ENCODE peak calls at places on chromosomes 6 and 20, in five cellular contexts. Z, L, D, Y and F are unnamed samples.

GRCh38 chr6:129164032-129164431 is 281.1 kb downstream of the LAMA2 start:
- DNase-seq in Y (no peak), L (no peak), Z (no peak), D (no peak), F (no peak)

GRCh38 chr6:13725570-13725969 is 13.9 kb upstream of the RANBP9 start:
- DNase-seq in L (peak), D (no peak), Z (no peak), Y (no peak), F (peak)

GRCh38 chr20:54356726-54357235 is 118.6 kb upstream of the DOK5 start:
- DNase-seq in Z (no peak), Y (no peak), D (no peak), L (no peak), F (no peak)

GRCh38 chr6:160520043-160520904 is 143.8 kb downstream of the LPA start:
- DNase-seq in D (peak), Z (peak), L (peak), Y (peak), F (peak)

GRCh38 chr20:51425347-51426106 is 117.0 kb downstream of the NFATC2 start:
- DNase-seq in L (no peak), Y (no peak), D (peak), Z (no peak), F (no peak)

GRCh38 chr6:168231393-168231957 is 88.1 kb downstream of the DACT2 start:
- DNase-seq in Y (no peak), Z (no peak), D (no peak), L (no peak), F (no peak)

GRCh38 chr6:125285353-125285752 is 16.4 kb downstream of the HDDC2 start:
- DNase-seq in Y (no peak), Z (no peak), L (no peak), D (no peak), F (no peak)

GRCh38 chr20:53888510-53888909 is 181.9 kb downstream of the BCAS1 start:
- DNase-seq in Y (no peak), L (no peak), D (no peak), Z (no peak), F (no peak)

GRCh38 chr6:42742116-42742894 is 3.6 kb downstream of the TBCC start:
- DNase-seq in L (no peak), Y (peak), D (no peak), Z (no peak), F (peak)

GRCh38 chr6:108039681-108040080 is 34.9 kb downstream of the OSTM1 start:
- DNase-seq in Y (no peak), Z (no peak), L (no peak), D (no peak), F (no peak)

GRCh38 chr6:23175391-23175790 is 606.0 kb downstream of the HDGFL1 start:
- DNase-seq in Y (no peak), L (no peak), Z (no peak), D (no peak), F (no peak)

GRCh38 chr6:56642366-56643261 is at the start of gene DST:
- DNase-seq in L (no peak), Y (peak), D (no peak), Z (no peak), F (peak)

GRCh38 chr6:43746071-43746470 is 23.9 kb upstream of the VEGFA start:
- DNase-seq in Y (no peak), L (no peak), Z (no peak), D (no peak), F (no peak)

GRCh38 chr20:10536531-10536930 is 101.4 kb downstream of the SLX4IP start:
- DNase-seq in Y (no peak), L (peak), Z (no peak), D (no peak), F (no peak)

GRCh38 chr6:109864050-109864449 is 114.1 kb upstream of the GPR6 start:
- DNase-seq in Y (no peak), Z (no peak), L (no peak), D (no peak), F (no peak)

GRCh38 chr6:48825501-48826317 is 637.3 kb downstream of the MMUT start:
- DNase-seq in Y (no peak), Z (no peak), L (no peak), D (no peak), F (no peak)

GRCh38 chr20:14830466-14830865 is 493.1 kb upstream of the FLRT3 start:
- DNase-seq in Z (no peak), L (no peak), D (no peak), Y (no peak), F (no peak)

GRCh38 chr20:37516697-37517370 is 4.2 kb upstream of the NNAT start:
- DNase-seq in Z (no peak), D (no peak), Y (peak), L (no peak), F (no peak)

GRCh38 chr20:59848182-59848581 is 85.3 kb downstream of the SYCP2 start:
- DNase-seq in D (no peak), L (no peak), Y (no peak), Z (no peak), F (no peak)

GRCh38 chr20:15191082-15191723 is 853.8 kb upstream of the FLRT3 start:
- DNase-seq in Y (no peak), D (no peak), Z (no peak), L (no peak), F (no peak)

GRCh38 chr6:100998111-100998510 is 117.0 kb upstream of the ASCC3 start:
- DNase-seq in Y (no peak), L (no peak), Z (no peak), D (no peak), F (peak)

GRCh38 chr20:10921491-10922010 is 247.8 kb upstream of the JAG1 start:
- DNase-seq in L (no peak), Y (no peak), D (no peak), Z (no peak), F (peak)

GRCh38 chr20:46683620-46683938 is 5.7 kb downstream of the TP53RK start:
- DNase-seq in L (no peak), D (no peak), Z (no peak), Y (no peak), F (no peak)

GRCh38 chr6:90217621-90218496 is 78.8 kb downstream of the BACH2 start:
- DNase-seq in L (peak), Y (no peak), D (peak), Z (no peak), F (no peak)

GRCh38 chr6:132198040-132198439 is 203.2 kb downstream of the MOXD1 start:
- DNase-seq in L (no peak), Y (no peak), Z (no peak), D (no peak), F (no peak)

GRCh38 chr20:45408646-45409213 is 641 bp downstream of the DBNDD2 start:
- DNase-seq in Y (no peak), Z (peak), L (no peak), D (no peak), F (no peak)

GRCh38 chr6:121436966-121437756 is 1.7 kb downstream of the GJA1 start:
- DNase-seq in D (peak), L (peak), Z (peak), Y (peak), F (peak)

GRCh38 chr6:2977290-2977689 is 5.9 kb upstream of the SERPINB6 start:
- DNase-seq in L (no peak), D (no peak), Z (no peak), Y (no peak), F (no peak)

GRCh38 chr20:37734228-37734980 is 40.6 kb downstream of the CTNNBL1 start:
- DNase-seq in L (no peak), Y (no peak), D (no peak), Z (no peak), F (no peak)

GRCh38 chr6:168851460-168852103 is 402.1 kb downstream of the THBS2 start:
- DNase-seq in Y (no peak), L (no peak), Z (no peak), D (no peak), F (no peak)

GRCh38 chr6:116036885-116037284 is 23.8 kb downstream of the FRK start:
- DNase-seq in D (no peak), Z (no peak), Y (no peak), L (no peak), F (no peak)

DNA sequence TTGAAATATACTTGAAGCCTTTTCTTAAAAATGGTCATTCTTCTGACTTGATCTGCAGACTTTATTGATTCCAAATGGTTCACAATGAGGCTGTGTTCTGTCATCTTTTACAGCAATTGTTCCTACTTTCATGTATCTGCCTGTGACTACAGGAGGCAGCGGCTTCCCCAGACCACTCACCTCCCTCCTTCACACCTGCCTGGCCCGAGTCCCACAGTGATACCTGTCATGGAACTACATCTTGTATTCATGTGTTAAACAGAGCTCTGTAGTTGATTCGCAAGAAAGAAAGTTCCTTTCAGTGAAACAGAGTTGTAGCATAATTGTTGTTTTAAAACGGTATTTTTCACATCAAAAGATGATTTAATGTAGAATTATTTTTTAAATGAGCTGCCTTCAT is 673.5 kb upstream of the AGPAT4 start:
- DNase-seq in Y (no peak), Z (no peak), D (no peak), L (no peak), F (no peak)
- TF ChIP-seq CTCF in Y (no peak), Z (no peak), D (no peak), L (no peak), F (no peak)

DNA sequence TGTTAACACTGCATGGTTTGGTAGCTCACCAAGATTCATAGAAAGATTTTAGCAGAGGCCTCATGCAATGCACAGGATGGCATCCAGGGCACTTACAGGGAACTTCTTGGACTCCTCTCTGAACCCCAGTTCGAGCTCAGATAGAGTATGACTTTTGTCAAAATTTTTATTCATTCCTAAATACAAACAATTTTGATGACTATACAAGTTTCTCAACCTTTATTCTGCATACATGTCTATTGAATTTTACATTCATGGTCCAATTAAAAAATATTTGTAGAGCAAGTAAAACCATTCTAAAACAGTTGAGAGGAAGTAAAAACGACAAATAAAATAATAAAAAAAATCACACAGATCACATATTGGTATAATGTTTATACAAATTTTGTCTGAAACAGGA is 219.0 kb upstream of the MAN1A1 start:
- DNase-seq in L (no peak), D (no peak), Z (no peak), Y (no peak), F (no peak)
- TF ChIP-seq CTCF in L (no peak), D (no peak), Z (no peak), Y (no peak), F (no peak)

GRCh38 chr6:33248932-33249731 is 22.5 kb downstream of the VPS52 start:
- DNase-seq in Y (peak), D (peak), Z (peak), L (peak), F (peak)
- TF ChIP-seq CTCF in Y (no peak), D (peak), Z (peak), L (no peak), F (peak)

GRCh38 chr20:57332105-57333089 is 2.8 kb downstream of the SPO11 start:
- DNase-seq in L (no peak), Z (no peak), D (no peak), Y (no peak), F (peak)
- TF ChIP-seq CTCF in L (peak), Z (no peak), D (peak), Y (no peak), F (peak)

DNA sequence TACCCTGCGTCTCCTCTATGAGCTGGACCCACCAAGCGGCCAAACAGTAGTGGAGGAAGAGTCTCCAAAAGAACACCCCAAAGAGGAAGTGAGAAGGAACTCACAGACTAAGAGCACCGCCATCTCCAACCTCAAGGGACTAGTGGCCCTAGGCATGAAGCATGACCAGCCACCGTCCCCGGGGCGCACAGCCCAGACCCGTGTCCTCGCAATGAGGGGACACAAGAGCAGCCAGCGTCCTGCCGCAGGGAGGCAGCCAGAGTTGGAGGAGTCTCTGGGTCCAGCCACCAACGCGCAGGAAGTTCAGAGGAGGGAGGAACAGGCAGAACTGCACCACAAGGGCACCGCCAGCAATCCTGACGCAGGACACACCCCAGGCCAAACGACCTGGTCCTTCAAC is 72.6 kb downstream of the TAF4 start:
- DNase-seq in Z (no peak), L (no peak), D (no peak), Y (no peak), F (no peak)
- TF ChIP-seq CTCF in Z (no peak), L (no peak), D (no peak), Y (no peak), F (no peak)

DNA sequence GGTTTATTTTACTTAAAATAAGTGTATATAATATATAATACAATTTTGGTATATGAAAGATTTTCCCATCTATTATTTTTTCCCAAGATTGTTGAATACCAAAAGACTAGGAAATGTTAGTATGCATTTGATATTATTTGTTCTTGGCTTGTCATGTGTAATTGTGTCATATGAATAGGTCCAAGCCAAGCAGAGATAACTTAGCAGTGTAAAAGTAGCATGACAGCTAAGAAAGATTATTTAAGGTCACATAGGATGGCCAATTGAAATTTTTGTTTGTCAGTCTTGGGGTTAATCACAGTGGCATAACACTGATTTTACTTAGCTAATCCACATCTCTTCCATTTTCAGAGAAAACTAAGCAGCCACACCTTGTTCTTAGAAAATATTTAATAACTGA is 38.8 kb upstream of the RSPO3 start:
- DNase-seq in L (no peak), Y (no peak), Z (no peak), D (no peak), F (no peak)
- TF ChIP-seq CTCF in L (no peak), Y (no peak), Z (no peak), D (no peak), F (no peak)

GRCh38 chr6:20911826-20912225 is 377.6 kb downstream of the CDKAL1 start:
- DNase-seq in Y (no peak), Z (no peak), L (no peak), D (no peak), F (no peak)
- TF ChIP-seq CTCF in Y (no peak), Z (no peak), L (no peak), D (no peak), F (no peak)

DNA sequence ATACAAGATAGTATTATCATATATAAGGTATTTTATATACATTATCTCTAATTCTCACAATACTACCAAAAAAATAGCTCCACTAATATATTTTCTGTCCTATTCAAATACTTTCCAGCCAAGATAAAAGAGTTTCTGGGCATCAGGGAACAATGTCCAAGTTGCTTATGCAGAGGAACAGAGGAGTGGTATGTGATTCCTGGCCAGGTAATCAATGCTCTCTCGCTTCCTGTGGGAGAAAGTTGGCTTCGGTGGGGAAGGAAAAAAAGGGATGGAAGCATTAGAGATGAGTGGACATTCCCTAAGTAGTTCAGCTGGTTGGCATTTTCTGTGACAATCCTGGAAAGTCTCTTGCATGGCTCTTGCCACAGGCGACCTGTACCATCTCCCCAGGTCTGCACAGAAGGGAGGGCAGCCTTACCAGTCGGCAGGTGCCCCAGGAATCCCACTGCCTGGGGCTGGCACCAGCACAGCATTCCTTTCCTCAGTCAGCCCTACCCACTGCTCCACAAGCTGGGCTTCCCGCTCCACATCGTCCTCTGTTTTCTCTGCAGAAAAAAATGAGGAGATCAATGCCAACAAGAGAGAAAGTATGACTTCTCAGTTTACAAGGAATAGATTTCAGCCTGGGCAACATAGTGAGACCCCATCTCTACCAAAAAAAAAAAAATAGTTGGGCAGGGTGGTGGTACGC is 78.5 kb upstream of the NUP153 start:
- DNase-seq in D (no peak), Y (no peak), Z (no peak), L (no peak), F (no peak)
- TF ChIP-seq CTCF in D (no peak), Y (no peak), Z (no peak), L (no peak), F (no peak)